ENCODE peak calls at places on chromosomes 7 and 10, in four cellular contexts. U, F, A and E are unnamed samples.

GRCh38 chr10:62224606-62225005 is 44.0 kb downstream of the RTKN2 start:
- DNase-seq in U (no peak), F (no peak), A (no peak), E (peak; percentile 53)

GRCh38 chr7:139094596-139094995 is 14.9 kb downstream of the ZC3HAV1 start:
- DNase-seq in U (no peak), F (no peak), A (no peak), E (no peak)

GRCh38 chr10:124558901-124559321 is 97.3 kb downstream of the LHPP start:
- DNase-seq in U (peak; percentile 10), F (no peak), A (no peak), E (peak; percentile 26)

GRCh38 chr10:3045471-3046209 is 21.7 kb upstream of the PFKP start:
- DNase-seq in U (peak; percentile 79), F (peak; percentile 32), A (no peak), E (peak; percentile 87)

GRCh38 chr7:75776295-75776971 is 4.4 kb upstream of the CCL26 start:
- DNase-seq in U (no peak), F (peak; percentile 31), A (peak; percentile 2), E (peak; percentile 91)

GRCh38 chr10:88974012-88974411 is 16.6 kb upstream of the FAS start:
- DNase-seq in U (no peak), F (no peak), A (no peak), E (peak; percentile 62)

GRCh38 chr7:127525866-127526456 is 59.4 kb downstream of the GCC1 start:
- DNase-seq in U (no peak), F (no peak), A (no peak), E (no peak)

GRCh38 chr10:23194966-23195845 is 3.1 kb downstream of the PTF1A start:
- DNase-seq in U (no peak), F (no peak), A (no peak), E (no peak)

GRCh38 chr7:77450054-77450453 is 33.9 kb upstream of the GSAP start:
- DNase-seq in U (no peak), F (no peak), A (no peak), E (peak; percentile 55)

GRCh38 chr7:99679400-99680191 is at the start of gene CYP3A5:
- DNase-seq in U (no peak), F (no peak), A (no peak), E (no peak)

GRCh38 chr10:55500931-55501559 is 700.0 kb upstream of the PCDH15 start:
- DNase-seq in U (no peak), F (peak; percentile 8), A (no peak), E (peak; percentile 3)

GRCh38 chr10:66804911-66805310 is 120.9 kb upstream of the LRRTM3 start:
- DNase-seq in U (no peak), F (no peak), A (no peak), E (no peak)

GRCh38 chr7:50633414-50633710 is 68.2 kb upstream of the DDC start:
- DNase-seq in U (no peak), F (no peak), A (no peak), E (no peak)

GRCh38 chr7:94509264-94509878 is at the start of gene CASD1:
- DNase-seq in U (peak; percentile 81), F (peak; percentile 31), A (peak; percentile 40), E (no peak)

GRCh38 chr10:44968101-44968886 is 8.7 kb downstream of the RASSF4 start:
- DNase-seq in U (peak; percentile 53), F (no peak), A (no peak), E (no peak)

GRCh38 chr10:86047588-86047987 is 319.0 kb downstream of the GRID1 start:
- DNase-seq in U (no peak), F (no peak), A (no peak), E (no peak)

GRCh38 chr7:2099036-2099957 is 133.4 kb downstream of the MAD1L1 start:
- DNase-seq in U (no peak), F (no peak), A (no peak), E (no peak)

GRCh38 chr7:27129729-27130539 is 623 bp downstream of the HOXA4 start:
- DNase-seq in U (no peak), F (no peak), A (no peak), E (peak; percentile 51)

GRCh38 chr7:141701489-141702046 is 398 bp downstream of the DENND11 start:
- DNase-seq in U (peak; percentile 60), F (peak; percentile 8), A (peak; percentile 74), E (no peak)

GRCh38 chr7:35839860-35840854 is 39.3 kb downstream of the SEPTIN7 start:
- DNase-seq in U (no peak), F (peak; percentile 40), A (no peak), E (peak; percentile 85)

GRCh38 chr7:15158141-15158810 is 255.7 kb upstream of the DGKB start:
- DNase-seq in U (no peak), F (no peak), A (no peak), E (no peak)

GRCh38 chr10:58638406-58638805 is 125.7 kb downstream of the BICC1 start:
- DNase-seq in U (no peak), F (no peak), A (no peak), E (no peak)

GRCh38 chr10:29861811-29862505 is 197.4 kb downstream of the JCAD start:
- DNase-seq in U (no peak), F (no peak), A (no peak), E (peak; percentile 26)

GRCh38 chr7:1364906-1365570 is 94.2 kb downstream of the MICALL2 start:
- DNase-seq in U (peak; percentile 12), F (no peak), A (no peak), E (no peak)

GRCh38 chr10:132836248-132836831 is 50.4 kb upstream of the NKX6-2 start:
- DNase-seq in U (peak; percentile 69), F (no peak), A (no peak), E (no peak)

GRCh38 chr10:113087082-113088029 is 137.3 kb downstream of the TCF7L2 start:
- DNase-seq in U (no peak), F (peak; percentile 93), A (no peak), E (peak; percentile 100)

GRCh38 chr10:75653761-75654160 is 222.3 kb downstream of the LRMDA start:
- DNase-seq in U (no peak), F (no peak), A (no peak), E (no peak)

GRCh38 chr10:29135318-29135717 is 153.6 kb upstream of the LYZL1 start:
- DNase-seq in U (no peak), F (no peak), A (no peak), E (no peak)